ENCODE peak calls at places on chromosomes 4 and X, in four cellular contexts. G is substantia nigra, X is AG04450, T is HEK293T. C is an unnamed sample.

GRCh38 chrX:154074199-154074598 is 23.3 kb downstream of the MECP2 start:
- DNase-seq in G (no peak), X (no peak), T (no peak), C (no peak)

GRCh38 chrX:65451663-65452062 is 82.9 kb downstream of the LAS1L start:
- DNase-seq in G (no peak), X (no peak), T (peak), C (no peak)

GRCh38 chr4:25029479-25030282 is 1.1 kb downstream of the LGI2 start:
- DNase-seq in G (no peak), X (no peak), T (no peak), C (no peak)

GRCh38 chrX:55127692-55128091 is 38.9 kb downstream of the PAGE2 start:
- DNase-seq in G (no peak), X (no peak), T (no peak), C (no peak)

GRCh38 chrX:153700376-153700945 is 12.7 kb downstream of the SLC6A8 start:
- DNase-seq in G (no peak), X (no peak), T (no peak), C (no peak)

GRCh38 chr4:6362896-6363295 is 93.2 kb downstream of the WFS1 start:
- DNase-seq in G (no peak), X (no peak), T (peak), C (peak)

GRCh38 chr4:53809816-53810215 is 218.5 kb upstream of the LNX1 start:
- DNase-seq in G (no peak), X (no peak), T (no peak), C (no peak)

GRCh38 chr4:185774815-185775684 is 36.9 kb downstream of the SORBS2 start:
- DNase-seq in G (no peak), X (peak), T (no peak), C (no peak)

GRCh38 chr4:83516042-83516772 is 19.7 kb upstream of the GPAT3 start:
- DNase-seq in G (no peak), X (peak), T (no peak), C (no peak)

GRCh38 chr4:65510976-65511375 is 159.3 kb downstream of the EPHA5 start:
- DNase-seq in G (no peak), X (no peak), T (no peak), C (no peak)

GRCh38 chr4:78121338-78121904 is 64.3 kb downstream of the FRAS1 start:
- DNase-seq in G (no peak), X (no peak), T (no peak), C (peak)

GRCh38 chr4:174926958-174927357 is 8.8 kb downstream of the ADAM29 start:
- DNase-seq in G (no peak), X (no peak), T (no peak), C (no peak)

GRCh38 chr4:73698217-73698616 is 42.2 kb upstream of the CXCL8 start:
- DNase-seq in G (no peak), X (no peak), T (no peak), C (no peak)

GRCh38 chr4:154478128-154478527 is 13.5 kb downstream of the DCHS2 start:
- DNase-seq in G (no peak), X (no peak), T (no peak), C (no peak)

GRCh38 chr4:5710065-5710961 is 688 bp upstream of the EVC start:
- DNase-seq in G (no peak), X (no peak), T (peak), C (no peak)

GRCh38 chr4:110198472-110199419 is at the start of gene ELOVL6:
- DNase-seq in G (peak), X (peak), T (peak), C (peak)

GRCh38 chr4:24394041-24394440 is 190.3 kb downstream of the DHX15 start:
- DNase-seq in G (no peak), X (peak), T (no peak), C (no peak)

GRCh38 chrX:118974088-118974907 is at the start of gene LONRF3:
- DNase-seq in G (peak), X (no peak), T (no peak), C (peak)

GRCh38 chr4:112381996-112382692 is 85.0 kb downstream of the ALPK1 start:
- DNase-seq in G (no peak), X (no peak), T (no peak), C (no peak)

GRCh38 chr4:124433500-124433899 is 279.0 kb downstream of the ANKRD50 start:
- DNase-seq in G (no peak), X (no peak), T (no peak), C (no peak)